ENCODE peak calls at places on chromosomes 11 and 22, in four cellular contexts. I is GM23248, E is Karpas-422, K is PC-9. B is an unnamed sample. For H3K9me2, the result is how much of the 10 kb centered on the place peaks cover.

GRCh38 chr22:31276426-31277167 is 15.7 kb downstream of the PIK3IP1 start:
- DNase-seq in I (no peak), E (no peak), K (no peak), B (no peak)

GRCh38 chr22:28547132-28547842 is 132.4 kb downstream of the TTC28 start:
- DNase-seq in E (no peak), I (peak), K (no peak), B (no peak)

GRCh38 chr22:36781656-36782627 is 6.0 kb upstream of the IFT27 start:
- DNase-seq in K (peak), E (peak), I (peak), B (peak)

GRCh38 chr11:113373981-113374560 is 13.5 kb upstream of the ANKK1 start:
- DNase-seq in E (no peak), K (no peak), I (no peak), B (no peak)

GRCh38 chr11:85751738-85752137 is 59.2 kb downstream of the SYTL2 start:
- DNase-seq in I (peak), E (no peak), K (no peak), B (no peak)

GRCh38 chr11:67347964-67348749 is 5.2 kb downstream of the POLD4 start:
- DNase-seq in K (no peak), I (peak), E (peak), B (no peak)

GRCh38 chr11:118615996-118616395 is 8.6 kb downstream of the PHLDB1 start:
- DNase-seq in I (no peak), K (no peak), E (no peak), B (no peak)

GRCh38 chr11:102552447-102553200 is 22.1 kb upstream of the MMP7 start:
- DNase-seq in K (peak), I (no peak), E (no peak), B (no peak)

GRCh38 chr11:12508151-12508740 is 130.9 kb downstream of the PARVA start:
- DNase-seq in I (peak), K (no peak), E (no peak), B (no peak)

GRCh38 chr11:86488553-86488952 is 113.9 kb downstream of the CCDC81 start:
- DNase-seq in K (no peak), E (no peak), I (peak), B (no peak)

GRCh38 chr11:115112779-115113178 is 391.4 kb downstream of the CADM1 start:
- DNase-seq in E (no peak), K (no peak), I (no peak), B (no peak)

GRCh38 chr22:48944756-48945620 is 882.7 kb downstream of the BRD1 start:
- DNase-seq in I (no peak), K (no peak), E (no peak), B (no peak)

GRCh38 chr22:48942698-48943566 is 884.7 kb downstream of the BRD1 start:
- DNase-seq in K (no peak), I (no peak), E (no peak), B (no peak)

GRCh38 chr22:48944433-48944755 is 883.3 kb downstream of the BRD1 start:
- DNase-seq in E (no peak), K (no peak), I (no peak), B (no peak)

GRCh38 chr22:48941903-48942625 is 885.6 kb downstream of the BRD1 start:
- DNase-seq in I (no peak), E (no peak), K (no peak), B (no peak)

DNA sequence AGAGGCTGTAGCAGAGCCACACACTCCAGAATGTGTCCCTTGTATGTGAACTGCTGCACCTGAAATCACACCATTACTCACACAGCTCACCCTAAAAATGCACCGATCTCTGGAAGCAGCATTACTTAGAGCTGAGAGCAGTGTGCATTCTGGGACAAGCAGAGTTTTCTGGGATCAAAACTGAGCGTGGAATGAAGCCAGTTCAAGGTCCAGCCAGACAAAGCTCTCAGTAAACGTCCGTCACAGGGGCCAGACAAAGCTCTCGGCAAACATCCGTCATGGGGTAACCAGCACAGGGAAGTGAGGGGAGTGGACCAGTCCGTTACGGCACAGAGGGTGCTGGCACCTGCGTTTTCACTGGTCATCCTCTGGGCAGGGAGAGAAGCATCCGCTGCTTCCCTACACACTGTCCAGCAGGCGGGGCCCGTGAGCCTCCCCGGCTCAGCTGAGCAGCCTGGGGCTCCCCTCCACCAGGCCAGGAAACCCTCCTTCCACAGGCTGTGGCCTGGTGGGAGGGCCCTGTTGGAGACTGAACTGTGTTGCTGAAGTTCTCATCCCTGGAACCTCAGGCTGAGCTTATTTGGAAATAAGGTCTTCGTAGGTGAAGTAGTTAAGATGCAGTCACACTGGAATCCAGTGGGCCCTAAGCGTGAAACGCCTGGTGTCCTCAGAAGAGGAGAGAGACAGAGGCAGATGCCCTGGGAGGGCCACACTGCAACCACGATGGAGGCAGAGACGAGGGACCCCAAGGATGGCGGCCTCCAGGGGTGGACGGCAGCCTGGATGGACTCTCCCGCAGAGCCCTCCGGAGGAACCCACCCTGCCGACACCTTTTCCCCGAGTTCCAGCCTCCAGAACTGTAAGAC is 883.9 kb downstream of the BRD1 start:
- DNase-seq in I (peak), K (peak), E (peak), B (peak)
- H3K9me2 ChIP-seq in I (under half), K (under half), E (under half), B (under half)

GRCh38 chr11:132898021-132898420 is 634.3 kb downstream of the OPCML start:
- DNase-seq in K (no peak), I (no peak), E (no peak), B (no peak)
- H3K9me2 ChIP-seq in K (under half), I (under half), E (under half), B (under half)

DNA sequence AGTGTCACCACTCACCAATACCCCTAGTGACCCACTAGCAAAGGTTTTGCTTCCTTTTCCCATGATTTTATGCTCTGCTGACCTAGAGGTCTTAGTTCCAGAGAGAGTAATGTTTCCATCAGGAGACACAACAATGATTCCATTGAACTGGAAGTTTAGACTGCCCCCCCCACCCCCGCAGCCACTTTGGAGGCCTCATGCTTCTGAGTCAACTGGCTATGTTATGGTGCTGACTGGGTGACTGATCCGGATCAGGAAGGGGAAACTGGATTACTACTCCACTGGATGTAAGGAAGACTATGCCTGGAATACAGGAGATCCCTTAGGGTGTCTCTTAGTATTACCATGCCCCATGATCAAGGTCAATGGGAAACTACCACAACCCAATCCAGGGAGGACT is 633.6 kb downstream of the OPCML start:
- DNase-seq in E (no peak), K (no peak), I (no peak), B (no peak)
- H3K9me2 ChIP-seq in E (under half), K (under half), I (under half), B (under half)

GRCh38 chr11:36109850-36110606 is 166.2 kb downstream of the LDLRAD3 start:
- DNase-seq in K (no peak), I (no peak), E (no peak), B (no peak)

GRCh38 chr11:36108812-36109498 is 165.1 kb downstream of the LDLRAD3 start:
- DNase-seq in K (no peak), E (no peak), I (no peak), B (no peak)

GRCh38 chr11:36110698-36111410 is 167.0 kb downstream of the LDLRAD3 start:
- DNase-seq in I (no peak), K (no peak), E (no peak), B (no peak)

GRCh38 chr11:36105743-36106581 is 162.1 kb downstream of the LDLRAD3 start:
- DNase-seq in K (no peak), I (no peak), E (no peak), B (no peak)

DNA sequence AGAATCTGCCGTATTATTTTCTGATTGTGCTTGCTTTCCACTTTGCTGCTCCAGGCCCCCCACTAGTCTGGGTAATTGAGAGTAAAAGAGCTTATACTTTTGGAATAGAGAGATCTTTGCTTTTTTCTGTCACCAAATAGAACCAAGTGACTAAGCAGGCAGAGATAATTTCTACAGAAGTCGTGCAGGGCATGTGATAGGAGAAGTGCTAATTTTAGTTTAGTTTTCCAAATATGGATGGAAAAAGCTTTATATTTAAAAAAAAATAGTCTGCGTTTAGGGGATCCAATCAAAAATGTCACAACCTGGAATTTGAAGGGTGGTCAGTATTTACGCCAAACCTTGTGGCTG is 165.6 kb downstream of the LDLRAD3 start:
- DNase-seq in E (no peak), I (no peak), K (no peak), B (no peak)
- H3K9me2 ChIP-seq in E (under half), I (under half), K (under half), B (under half)

DNA sequence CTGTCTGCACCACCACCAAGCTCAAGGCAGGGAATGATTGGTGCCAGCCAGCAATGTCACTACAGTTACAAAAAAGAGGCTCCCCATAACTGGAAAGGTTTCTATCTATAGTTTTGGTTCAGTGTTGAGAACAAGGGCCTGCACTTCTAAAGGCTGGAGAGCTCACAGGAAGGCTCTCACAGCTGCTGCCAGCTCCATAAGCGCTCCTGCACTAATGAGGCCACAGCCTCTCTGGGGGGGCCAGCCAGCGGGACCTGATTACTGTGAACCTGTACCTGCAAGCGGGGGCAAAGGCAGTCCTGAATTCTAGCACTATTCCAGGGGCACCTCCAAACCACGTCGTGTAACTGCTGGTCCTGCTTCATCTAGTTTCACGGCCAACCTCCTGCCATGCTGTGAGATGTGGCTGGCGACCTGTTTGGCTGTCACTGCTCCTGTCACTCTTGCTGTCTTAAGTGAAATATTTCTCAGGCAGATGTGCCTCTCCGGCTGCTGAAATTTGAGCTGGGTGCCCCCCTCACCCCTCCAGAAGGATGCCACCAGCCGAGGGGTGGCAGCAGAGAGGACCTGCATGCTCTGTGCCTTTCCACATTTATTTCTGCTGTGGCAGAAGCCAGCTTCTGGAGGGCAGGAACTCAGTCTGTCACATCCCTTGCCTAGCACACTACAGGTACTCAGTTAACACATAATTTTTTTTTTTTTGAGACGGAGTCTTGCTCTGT is 53.3 kb upstream of the ARFGAP3 start:
- DNase-seq in K (no peak), E (peak), I (no peak), B (no peak)
- H3K9me2 ChIP-seq in K (under half), E (under half), I (under half), B (under half)

DNA sequence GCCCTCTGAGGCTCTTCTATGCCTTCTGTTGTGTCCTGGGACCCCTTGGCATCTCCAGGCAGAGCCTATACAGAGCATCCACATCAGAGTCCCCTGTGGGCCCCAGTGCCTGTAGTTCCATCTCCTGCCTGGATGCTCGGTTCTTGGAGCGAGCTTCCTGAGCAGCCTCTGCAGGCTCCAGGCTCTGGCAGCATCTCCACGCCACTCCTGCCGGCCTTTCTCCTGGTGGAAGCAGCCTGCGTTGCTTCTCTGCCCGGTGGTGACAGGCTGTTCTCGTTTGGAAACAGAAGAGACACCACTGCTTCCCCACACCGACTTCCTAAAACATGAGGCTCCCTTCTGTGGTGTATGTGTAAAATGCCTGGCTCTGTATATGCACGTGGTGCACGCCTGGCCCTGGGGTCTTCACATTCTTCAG is 52.8 kb downstream of the BCR start:
- DNase-seq in K (no peak), E (no peak), I (peak), B (no peak)
- H3K9me2 ChIP-seq in K (under half), E (under half), I (under half), B (under half)

DNA sequence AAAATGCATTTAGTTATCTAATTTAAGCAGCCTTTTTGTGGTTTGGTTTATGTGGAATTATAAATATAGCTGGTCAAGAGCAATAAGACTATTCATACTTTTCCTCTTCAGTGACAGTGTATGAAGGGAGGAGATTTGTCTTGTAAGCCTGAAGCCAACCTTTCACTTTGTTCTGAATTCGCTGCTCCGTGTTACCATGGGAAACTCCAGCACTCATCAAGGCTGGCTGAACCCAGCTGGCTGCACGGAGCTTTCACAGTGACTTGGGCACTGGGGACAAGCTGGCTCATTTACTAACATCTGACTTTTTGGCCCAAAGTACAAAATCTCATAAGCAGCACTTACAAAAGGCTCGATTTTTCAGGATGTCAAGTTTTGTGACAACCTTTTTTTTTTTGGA is 120.4 kb upstream of the GRIA4 start:
- DNase-seq in I (peak), E (no peak), K (no peak), B (no peak)
- H3K9me2 ChIP-seq in I (under half), E (under half), K (under half), B (under half)

GRCh38 chr11:27084407-27084985 is 43.9 kb downstream of the BBOX1 start:
- DNase-seq in E (no peak), K (no peak), I (peak), B (no peak)
- H3K9me2 ChIP-seq in E (under half), K (under half), I (under half), B (under half)

B was measured in OCI-LY7.